ENCODE peak calls at places on chromosomes 16 and 17, in seven cellular contexts. T, G, A, C, Y, R and H are unnamed samples.

GRCh38 chr17:73437826-73438225 is 126.0 kb upstream of the CDC42EP4 start:
- DNase-seq in T (no peak), R (no peak), G (no peak), Y (no peak), A (no peak), C (no peak), H (no peak)

GRCh38 chr16:2737895-2738418 is 14.5 kb upstream of the SRRM2 start:
- DNase-seq in T (no peak), R (no peak), G (no peak), C (no peak), Y (no peak), A (no peak), H (no peak)

GRCh38 chr16:29745853-29746345 is at the start of gene C16orf54:
- DNase-seq in G (no peak), A (peak; percentile 32), R (peak; percentile 47), C (peak; percentile 61), Y (no peak), T (peak; percentile 80), H (peak; percentile 81)

GRCh38 chr17:45006927-45007461 is 38.9 kb upstream of the C1QL1 start:
- DNase-seq in G (no peak), C (no peak), R (no peak), T (no peak), Y (no peak), A (no peak), H (no peak)

GRCh38 chr17:1725642-1726511 is 1.4 kb downstream of the WDR81 start:
- DNase-seq in G (peak; percentile 35), T (peak; percentile 56), A (no peak), R (no peak), C (no peak), Y (no peak), H (no peak)

GRCh38 chr16:56610017-56610608 is 1.7 kb downstream of the MT2A start:
- DNase-seq in Y (peak; percentile 75), T (peak; percentile 81), R (peak; percentile 75), A (no peak), G (no peak), C (peak; percentile 52), H (peak; percentile 58)

GRCh38 chr17:55316499-55316898 is 51.7 kb downstream of the HLF start:
- DNase-seq in C (no peak), T (no peak), A (no peak), R (no peak), Y (no peak), G (no peak), H (no peak)

GRCh38 chr16:714558-715447 is at the start of gene METRN:
- DNase-seq in Y (no peak), G (peak; percentile 92), C (peak; percentile 81), R (peak; percentile 90), A (peak; percentile 93), T (peak; percentile 96), H (peak; percentile 91)

GRCh38 chr17:36647598-36647997 is 46.2 kb downstream of the MRM1 start:
- DNase-seq in T (no peak), A (no peak), C (no peak), Y (no peak), G (no peak), R (no peak), H (no peak)

GRCh38 chr17:70242781-70243437 is 73.6 kb downstream of the KCNJ2 start:
- DNase-seq in C (peak; percentile 57), G (no peak), R (no peak), A (no peak), T (no peak), Y (no peak), H (no peak)

GRCh38 chr16:74603848-74604247 is 3.1 kb downstream of the GLG1 start:
- DNase-seq in T (no peak), Y (no peak), R (no peak), A (no peak), G (no peak), C (peak; percentile 61), H (no peak)

GRCh38 chr17:55053855-55054254 is 85.3 kb downstream of the STXBP4 start:
- DNase-seq in T (no peak), Y (no peak), G (no peak), R (no peak), C (no peak), A (no peak), H (no peak)

GRCh38 chr17:71055128-71055527 is 885.8 kb downstream of the KCNJ2 start:
- DNase-seq in G (no peak), C (no peak), Y (no peak), A (no peak), T (no peak), R (no peak), H (no peak)

GRCh38 chr16:11439216-11439615 is 94.0 kb downstream of the RMI2 start:
- DNase-seq in T (no peak), A (no peak), C (no peak), G (no peak), Y (no peak), R (no peak), H (no peak)

GRCh38 chr16:7653746-7654145 is 321.1 kb downstream of the RBFOX1 start:
- DNase-seq in C (no peak), A (no peak), Y (no peak), T (peak; percentile 50), G (no peak), R (no peak), H (no peak)

GRCh38 chr17:67824735-67825626 is at the start of gene BPTF:
- DNase-seq in R (peak; percentile 86), G (peak; percentile 95), A (peak; percentile 92), C (peak; percentile 93), T (peak; percentile 96), Y (peak; percentile 87), H (peak; percentile 91)

GRCh38 chr16:84616515-84616914 is 1.4 kb downstream of the COTL1 start:
- DNase-seq in G (no peak), C (peak; percentile 60), Y (no peak), A (no peak), T (no peak), R (no peak), H (no peak)

GRCh38 chr16:47712276-47713224 is 251.4 kb downstream of the PHKB start:
- DNase-seq in Y (no peak), G (no peak), A (no peak), T (no peak), R (no peak), C (no peak), H (no peak)

GRCh38 chr17:18314059-18314730 is 599 bp downstream of the TOP3A start:
- DNase-seq in Y (no peak), C (peak; percentile 22), A (peak; percentile 23), T (no peak), G (no peak), R (no peak), H (no peak)

GRCh38 chr16:55480228-55480655 is 1.2 kb downstream of the MMP2 start:
- DNase-seq in R (peak; percentile 93), A (peak; percentile 58), G (peak; percentile 97), C (no peak), Y (no peak), T (peak; percentile 93), H (peak; percentile 74)
- H3K4me3 ChIP-seq in R (peak overlapping the region; percentile 55), A (no peak overlapping the region), G (peak overlapping the region; percentile 65), C (no peak overlapping the region), Y (no peak overlapping the region), T (peak overlapping the region; percentile 65), H (peak overlapping the region; percentile 42)

DNA sequence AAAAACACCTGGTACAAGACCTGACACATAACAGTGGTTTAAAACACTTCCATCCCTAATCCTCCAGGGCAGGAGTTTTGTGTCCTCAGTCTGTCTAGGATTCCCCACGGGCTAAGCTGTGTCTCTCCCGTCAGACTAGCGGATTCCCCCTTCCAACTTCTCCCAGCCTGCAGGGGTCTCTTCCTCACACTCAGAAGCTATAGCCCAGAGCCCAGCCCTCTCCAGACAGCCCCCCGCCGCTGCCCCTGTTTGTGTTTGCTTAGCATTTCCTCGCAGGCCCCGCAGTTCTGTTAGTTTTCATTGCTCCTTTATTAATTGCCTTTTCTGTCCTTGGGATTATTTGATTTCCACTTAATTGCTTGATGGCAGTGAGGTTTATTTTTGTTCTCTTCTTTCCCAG is 91.2 kb downstream of the TMEM132E start:
- DNase-seq in T (no peak), R (no peak), A (no peak), Y (no peak), C (no peak), G (no peak), H (no peak)
- H3K36me3 ChIP-seq in T (no peaks in the 10 kb centered on the region), R (no peaks in the 10 kb centered on the region), A (no peaks in the 10 kb centered on the region), Y (no peaks in the 10 kb centered on the region), C (no peaks in the 10 kb centered on the region), G (no peaks in the 10 kb centered on the region), H (no peaks in the 10 kb centered on the region)

DNA sequence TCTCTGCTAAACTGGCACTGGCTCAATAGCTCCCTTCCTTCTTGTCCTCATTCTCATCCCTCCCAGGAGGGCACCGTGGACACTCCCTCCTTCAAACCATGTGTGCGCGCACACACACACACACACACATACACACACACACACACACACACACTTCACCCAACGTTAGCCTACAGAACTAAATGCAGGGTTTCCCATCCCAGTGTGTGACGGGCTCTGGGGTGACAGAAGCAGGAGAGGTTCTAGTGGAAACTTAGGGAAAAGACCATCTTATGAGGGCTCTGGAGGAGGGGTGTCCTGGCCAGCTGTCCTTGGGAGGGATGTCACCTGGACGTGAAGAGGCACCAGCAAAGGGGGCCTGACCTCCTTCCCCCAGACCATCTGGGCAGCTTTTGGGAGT is 19.7 kb downstream of the OSBPL7 start:
- DNase-seq in A (no peak), Y (no peak), C (no peak), G (no peak), T (no peak), R (no peak), H (no peak)
- H3K4me3 ChIP-seq in A (no peak overlapping the region), Y (no peak overlapping the region), C (no peak overlapping the region), G (no peak overlapping the region), T (no peak overlapping the region), R (no peak overlapping the region), H (no peak overlapping the region)

GRCh38 chr17:80382956-80383355 is 32.0 kb upstream of the ENDOV start:
- DNase-seq in T (peak; percentile 41), A (no peak), R (no peak), C (no peak), G (no peak), Y (no peak), H (no peak)

GRCh38 chr17:80384078-80384960 is 30.6 kb upstream of the ENDOV start:
- DNase-seq in R (no peak), A (no peak), T (peak; percentile 12), G (no peak), C (no peak), Y (no peak), H (no peak)

GRCh38 chr17:80387071-80387470 is 27.9 kb upstream of the ENDOV start:
- DNase-seq in G (no peak), A (no peak), Y (no peak), T (no peak), R (no peak), C (no peak), H (no peak)

GRCh38 chr17:80386341-80386740 is 28.6 kb upstream of the ENDOV start:
- DNase-seq in G (no peak), Y (no peak), A (no peak), R (no peak), C (no peak), T (no peak), H (no peak)

DNA sequence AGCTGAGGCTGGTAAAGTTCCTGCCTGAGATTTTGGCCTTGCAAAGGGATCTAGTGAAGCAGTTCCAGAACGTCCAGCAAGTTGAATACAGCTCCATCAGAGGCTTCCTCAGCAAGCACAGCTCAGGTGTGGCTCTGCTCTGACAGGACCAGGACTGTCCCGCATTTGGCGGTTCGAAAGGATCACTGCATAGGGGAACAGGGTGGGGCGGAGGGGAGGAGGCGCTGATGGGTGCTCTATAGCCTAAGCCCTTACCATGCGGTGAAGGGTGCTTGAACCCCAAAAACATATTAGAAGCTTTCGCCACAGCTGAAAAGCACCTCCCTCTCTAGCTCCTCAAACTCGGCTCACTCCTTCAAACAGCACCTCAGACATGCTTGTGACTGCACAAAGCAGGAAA is 29.9 kb upstream of the ENDOV start:
- DNase-seq in T (peak; percentile 25), A (no peak), Y (no peak), G (no peak), C (no peak), R (no peak), H (no peak)
- H3K36me3 ChIP-seq in T (peaks cover 8% of the 10 kb centered on the region), A (peaks cover 9% of the 10 kb centered on the region), Y (peaks cover 5% of the 10 kb centered on the region), G (no peaks in the 10 kb centered on the region), C (peaks cover 23% of the 10 kb centered on the region), R (peaks cover 100% of the 10 kb centered on the region), H (peaks cover 73% of the 10 kb centered on the region)